ENCODE peak calls at places on chromosomes 6 and 20, in six cellular contexts. U, O, T, H, K and Y are unnamed samples.

GRCh38 chr6:28766426-28766825 is 157.4 kb downstream of the TRIM27 start:
- DNase-seq in O (no peak), H (no peak), T (no peak), U (no peak), K (no peak), Y (no peak)

GRCh38 chr6:137977206-137977605 is 110.1 kb downstream of the TNFAIP3 start:
- DNase-seq in K (no peak), O (no peak), U (no peak), H (no peak), T (no peak), Y (no peak)

GRCh38 chr20:38617011-38617829 is 15.6 kb downstream of the ARHGAP40 start:
- DNase-seq in T (no peak), K (no peak), H (no peak), O (no peak), U (no peak), Y (no peak)

GRCh38 chr20:22623211-22623610 is 38.8 kb upstream of the FOXA2 start:
- DNase-seq in H (no peak), U (no peak), O (no peak), T (no peak), K (no peak), Y (no peak)

GRCh38 chr6:119195848-119196247 is 117.4 kb upstream of the FAM184A start:
- DNase-seq in O (no peak), T (no peak), U (no peak), H (no peak), K (no peak), Y (no peak)

GRCh38 chr6:48664850-48665249 is 553.9 kb upstream of the PTCHD4 start:
- DNase-seq in U (no peak), H (no peak), K (no peak), O (no peak), T (no peak), Y (no peak)

GRCh38 chr20:22941550-22941949 is 93.6 kb upstream of the SSTR4 start:
- DNase-seq in U (no peak), H (no peak), T (no peak), O (no peak), K (no peak), Y (no peak)

GRCh38 chr6:38673397-38674165 is 29.4 kb downstream of the GLO1 start:
- DNase-seq in H (no peak), K (no peak), O (no peak), U (no peak), T (no peak), Y (peak; percentile 10)

GRCh38 chr6:112141707-112142106 is 54.3 kb downstream of the FAM229B start:
- DNase-seq in K (no peak), U (no peak), T (no peak), H (no peak), O (no peak), Y (no peak)

GRCh38 chr20:11261533-11262000 is 587.8 kb upstream of the JAG1 start:
- DNase-seq in T (no peak), H (no peak), K (no peak), U (no peak), O (peak; percentile 81), Y (peak; percentile 24)

GRCh38 chr6:76481101-76481500 is 408.6 kb upstream of the IMPG1 start:
- DNase-seq in T (no peak), U (no peak), H (no peak), K (no peak), O (no peak), Y (no peak)

GRCh38 chr6:43427406-43428111 is at the start of gene ABCC10:
- DNase-seq in K (peak; percentile 93), T (peak; percentile 97), U (peak; percentile 89), O (peak; percentile 95), H (peak; percentile 92), Y (peak; percentile 96)

GRCh38 chr20:33751775-33752174 is 20.0 kb downstream of the ZNF341 start:
- DNase-seq in O (no peak), U (no peak), T (no peak), H (no peak), K (no peak), Y (no peak)

GRCh38 chr6:35023091-35023490 is 118.0 kb downstream of the TCP11 start:
- DNase-seq in O (no peak), U (no peak), K (no peak), T (no peak), H (no peak), Y (no peak)

GRCh38 chr20:6122873-6123649 is at the start of gene FERMT1:
- DNase-seq in U (peak; percentile 44), K (no peak), T (peak; percentile 64), H (peak; percentile 54), O (peak; percentile 56), Y (peak; percentile 29)

GRCh38 chr6:117399924-117400323 is 25.8 kb downstream of the ROS1 start:
- DNase-seq in K (no peak), O (no peak), U (no peak), H (no peak), T (no peak), Y (peak; percentile 4)

GRCh38 chr6:37674161-37674560 is 23.5 kb downstream of the MDGA1 start:
- DNase-seq in O (no peak), T (no peak), H (no peak), K (no peak), U (no peak), Y (no peak)

GRCh38 chr6:44275749-44276648 is 5.7 kb downstream of the TMEM151B start:
- DNase-seq in H (no peak), O (no peak), K (no peak), U (no peak), T (no peak), Y (no peak)

GRCh38 chr20:58097943-58098342 is 130.5 kb downstream of the ANKRD60 start:
- DNase-seq in U (no peak), H (no peak), T (no peak), K (no peak), O (no peak), Y (no peak)

GRCh38 chr6:90086517-90086916 is 192.2 kb downstream of the GJA10 start:
- DNase-seq in O (no peak), T (no peak), H (no peak), K (no peak), U (no peak), Y (no peak)

GRCh38 chr20:24777746-24778145 is 171.3 kb upstream of the CST7 start:
- DNase-seq in T (peak; percentile 9), H (no peak), O (peak; percentile 21), K (no peak), U (no peak), Y (no peak)

GRCh38 chr6:106787327-106788196 is 158.2 kb downstream of the QRSL1 start:
- DNase-seq in U (no peak), O (no peak), T (no peak), K (no peak), H (no peak), Y (no peak)

GRCh38 chr6:12393100-12393499 is 102.9 kb downstream of the EDN1 start:
- DNase-seq in T (no peak), K (no peak), U (no peak), O (no peak), H (no peak), Y (no peak)

GRCh38 chr6:54419885-54420284 is 111.6 kb downstream of the TINAG start:
- DNase-seq in K (no peak), O (no peak), U (no peak), T (no peak), H (no peak), Y (peak; percentile 84)
- H3K4me1 ChIP-seq in K (no peaks in the 10 kb centered on the region), O (no peaks in the 10 kb centered on the region), U (no peaks in the 10 kb centered on the region), T (no peaks in the 10 kb centered on the region), H (no peaks in the 10 kb centered on the region), Y (peaks cover 14% of the 10 kb centered on the region)

DNA sequence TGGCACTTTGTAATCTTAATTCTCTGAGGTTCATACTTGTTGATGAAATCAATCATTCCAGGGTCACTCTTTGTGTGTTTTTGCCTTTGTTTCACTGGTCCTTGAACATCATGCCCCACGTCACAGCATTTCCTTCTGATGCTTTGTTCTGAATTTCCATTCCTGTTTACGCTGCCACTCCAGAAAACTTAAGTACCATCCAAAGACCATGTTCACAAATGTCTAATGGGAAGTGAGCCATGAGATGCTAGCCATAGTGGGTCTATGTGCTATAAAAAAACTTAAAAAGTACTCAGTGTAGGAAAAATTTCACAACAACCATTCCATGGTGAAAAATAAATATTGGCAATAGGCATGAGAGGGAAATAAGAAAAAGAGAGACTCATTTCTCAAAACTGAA is 232.0 kb downstream of the IBTK start:
- DNase-seq in O (no peak), H (no peak), T (no peak), K (no peak), U (no peak), Y (no peak)
- H3K4me1 ChIP-seq in O (peaks cover 42% of the 10 kb centered on the region), H (peaks cover 11% of the 10 kb centered on the region), T (peaks cover 6% of the 10 kb centered on the region), K (peaks cover 9% of the 10 kb centered on the region), U (peaks cover 2% of the 10 kb centered on the region), Y (no peaks in the 10 kb centered on the region)

GRCh38 chr20:63743210-63743970 is 3.8 kb downstream of the SLC2A4RG start:
- DNase-seq in O (no peak), K (no peak), H (no peak), T (peak; percentile 47), U (no peak), Y (no peak)

GRCh38 chr20:63740501-63741353 is 1.2 kb downstream of the SLC2A4RG start:
- DNase-seq in H (peak; percentile 95), U (peak; percentile 75), O (peak; percentile 85), K (peak; percentile 51), T (peak; percentile 97), Y (peak; percentile 85)

GRCh38 chr20:63741354-63741675 is 1.7 kb downstream of the SLC2A4RG start:
- DNase-seq in O (no peak), T (no peak), U (no peak), K (no peak), H (no peak), Y (no peak)

GRCh38 chr20:63742381-63743024 is 2.9 kb downstream of the SLC2A4RG start:
- DNase-seq in O (peak; percentile 39), U (no peak), H (no peak), K (no peak), T (peak; percentile 57), Y (no peak)

DNA sequence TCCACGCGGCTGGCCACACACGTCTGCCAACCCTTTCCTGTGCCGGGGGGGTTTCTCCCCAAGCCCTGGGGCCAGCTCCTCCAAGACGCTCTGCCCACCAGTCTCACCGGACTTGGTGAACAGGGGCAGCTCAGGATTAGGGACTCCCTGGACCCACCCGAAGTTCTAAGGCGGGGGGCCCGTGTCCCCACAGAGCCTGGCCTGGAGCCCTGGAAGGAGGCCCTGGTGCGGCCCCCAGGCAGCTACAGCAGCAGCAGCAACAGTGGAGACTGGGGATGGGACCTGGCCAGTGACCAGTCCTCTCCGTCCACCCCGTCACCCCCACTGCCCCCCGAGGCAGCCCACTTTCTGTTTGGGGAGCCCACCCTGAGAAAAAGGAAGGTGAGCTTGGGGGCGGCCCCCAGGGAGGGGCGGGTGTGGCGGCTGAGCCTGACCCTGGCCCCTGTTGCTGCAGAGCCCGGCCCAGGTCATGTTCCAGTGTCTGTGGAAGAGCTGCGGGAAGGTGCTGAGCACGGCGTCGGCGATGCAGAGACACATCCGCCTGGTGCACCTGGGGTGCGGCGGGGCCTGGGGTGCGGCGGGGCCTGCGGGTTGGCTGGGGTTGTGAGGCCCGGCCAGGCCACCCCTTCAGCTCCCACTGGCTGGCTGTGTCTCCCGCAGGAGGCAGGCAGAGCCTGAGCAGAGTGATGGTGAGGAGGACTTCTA is 2.3 kb downstream of the SLC2A4RG start:
- DNase-seq in K (no peak), T (peak; percentile 63), O (peak; percentile 47), U (no peak), H (no peak), Y (no peak)
- H3K4me1 ChIP-seq in K (peaks cover 41% of the 10 kb centered on the region), T (peaks cover 15% of the 10 kb centered on the region), O (peaks cover 15% of the 10 kb centered on the region), U (peaks cover 20% of the 10 kb centered on the region), H (peaks cover 35% of the 10 kb centered on the region), Y (peaks cover 16% of the 10 kb centered on the region)

DNA sequence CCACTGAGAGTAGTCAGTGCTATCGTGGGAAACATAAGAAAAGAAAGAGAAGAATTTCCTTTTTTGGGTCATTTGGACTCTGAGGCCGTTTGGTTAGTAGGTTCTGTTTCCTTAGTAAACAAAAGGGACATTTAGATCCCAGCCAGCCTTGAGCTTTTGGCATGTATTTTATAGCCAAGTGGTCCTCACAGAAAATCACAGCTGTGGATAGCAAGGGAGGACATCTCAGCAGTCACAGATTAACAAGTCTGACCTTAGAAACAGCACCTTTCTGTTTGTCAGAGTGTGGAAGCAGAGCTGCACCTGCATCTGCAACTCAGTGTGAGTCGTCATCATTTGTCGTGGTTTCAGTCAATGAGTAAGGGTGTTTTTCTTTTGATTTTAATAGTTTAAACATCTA is 40.5 kb downstream of the FAM120B start:
- DNase-seq in O (no peak), H (no peak), T (no peak), K (no peak), U (no peak), Y (no peak)
- H3K4me1 ChIP-seq in O (peaks cover 12% of the 10 kb centered on the region), H (peaks cover 10% of the 10 kb centered on the region), T (peaks cover 4% of the 10 kb centered on the region), K (no peaks in the 10 kb centered on the region), U (peaks cover 2% of the 10 kb centered on the region), Y (peaks cover 10% of the 10 kb centered on the region)